ENCODE peak calls at places on chromosome 16, in six cellular contexts. W, T, F, I, G and M are unnamed samples.

GRCh38 chr16:85683363-85683762 is 5.4 kb downstream of the GINS2 start:
- DNase-seq in W (no peak), T (no peak), F (no peak), I (no peak), G (no peak), M (no peak)

GRCh38 chr16:47917118-47917517 is 238.7 kb downstream of the ABCC12 start:
- DNase-seq in W (no peak), T (no peak), F (no peak), I (no peak), G (no peak), M (no peak)

GRCh38 chr16:87060026-87060986 is 256.9 kb downstream of the C16orf95 start:
- DNase-seq in W (no peak), T (no peak), F (no peak), I (no peak), G (peak; percentile 45), M (no peak)

GRCh38 chr16:54106078-54106477 is 180.5 kb downstream of the IRX3 start:
- DNase-seq in W (no peak), T (no peak), F (no peak), I (no peak), G (no peak), M (no peak)

GRCh38 chr16:85460983-85461813 is 151.9 kb upstream of the GSE1 start:
- DNase-seq in W (no peak), T (peak; percentile 47), F (no peak), I (peak; percentile 60), G (peak; percentile 76), M (peak; percentile 87)

GRCh38 chr16:27108826-27109665 is 42.3 kb downstream of the C16orf82 start:
- DNase-seq in W (no peak), T (no peak), F (no peak), I (no peak), G (no peak), M (no peak)

GRCh38 chr16:88469615-88470395 is 16.7 kb downstream of the ZFPM1 start:
- DNase-seq in W (peak; percentile 63), T (no peak), F (no peak), I (no peak), G (no peak), M (no peak)

GRCh38 chr16:53881371-53881770 is 177.4 kb downstream of the FTO start:
- DNase-seq in W (no peak), T (no peak), F (no peak), I (peak; percentile 44), G (peak; percentile 90), M (no peak)

GRCh38 chr16:23317266-23317661 is 15.2 kb downstream of the SCNN1B start:
- DNase-seq in W (no peak), T (peak; percentile 10), F (peak; percentile 84), I (no peak), G (no peak), M (peak; percentile 57)

GRCh38 chr16:22937169-22937568 is 123.2 kb downstream of the HS3ST2 start:
- DNase-seq in W (no peak), T (no peak), F (no peak), I (no peak), G (no peak), M (no peak)

GRCh38 chr16:89090669-89091426 is 2.8 kb upstream of the ACSF3 start:
- DNase-seq in W (no peak), T (no peak), F (no peak), I (no peak), G (no peak), M (no peak)

GRCh38 chr16:74025-74424 is 1.6 kb upstream of the RHBDF1 start:
- DNase-seq in W (no peak), T (no peak), F (no peak), I (no peak), G (no peak), M (no peak)